ENCODE peak calls at places on chromosomes 6 and 20, in eight cellular contexts. S is K562, E is GM12878, G is Panc1, Y is upper lobe of left lung, V is GM23338, D is HCT116, F is HepG2. R is an unnamed sample.

GRCh38 chr6:140653985-140654384 is 1279.5 kb upstream of the CITED2 start:
- ATAC-seq in D (no peak), S (no peak), G (no peak), F (no peak), Y (no peak), E (no peak), V (no peak), R (no peak)

GRCh38 chr6:51788121-51788520 is 299.3 kb downstream of the PKHD1 start:
- ATAC-seq in E (no peak), V (no peak), S (no peak), D (no peak), F (no peak), Y (no peak), G (no peak), R (no peak)

GRCh38 chr6:74065713-74066112 is 369.7 kb downstream of the CD109 start:
- ATAC-seq in S (no peak), V (no peak), Y (no peak), G (no peak), D (no peak), F (no peak), E (no peak), R (no peak)

GRCh38 chr6:21971540-21971939 is 325.3 kb downstream of the PRL start:
- ATAC-seq in Y (no peak), E (no peak), D (no peak), G (no peak), V (peak; percentile 69), F (no peak), S (peak; percentile 95), R (no peak)

GRCh38 chr6:117375446-117375845 is 50.3 kb downstream of the ROS1 start:
- ATAC-seq in E (no peak), S (no peak), Y (no peak), V (no peak), D (no peak), G (no peak), F (no peak), R (no peak)

GRCh38 chr20:843908-844307 is 10.4 kb downstream of the FAM110A start:
- ATAC-seq in F (no peak), V (no peak), D (no peak), S (no peak), G (no peak), Y (no peak), E (no peak), R (no peak)

GRCh38 chr6:24974182-24975171 is 38.7 kb upstream of the RIPOR2 start:
- ATAC-seq in G (no peak), D (no peak), E (peak; percentile 95), Y (no peak), S (no peak), V (no peak), F (no peak), R (no peak)

GRCh38 chr6:108727966-108728730 is 120.1 kb upstream of the ARMC2 start:
- ATAC-seq in E (no peak), F (no peak), V (no peak), G (peak; percentile 37), D (no peak), Y (no peak), S (peak; percentile 48), R (no peak)

GRCh38 chr6:165705941-165706340 is 42.9 kb upstream of the PDE10A start:
- ATAC-seq in F (no peak), D (no peak), Y (no peak), S (no peak), G (no peak), E (no peak), V (no peak), R (no peak)

GRCh38 chr20:4100679-4101078 is 85.3 kb upstream of the RNF24 start:
- ATAC-seq in Y (no peak), E (no peak), G (peak; percentile 52), V (no peak), D (no peak), S (no peak), F (no peak), R (no peak)

GRCh38 chr6:55665224-55665587 is 86.2 kb upstream of the HMGCLL1 start:
- ATAC-seq in V (no peak), G (no peak), Y (no peak), F (no peak), S (no peak), E (no peak), D (no peak), R (no peak)

GRCh38 chr6:25062070-25062811 is 126.5 kb upstream of the RIPOR2 start:
- ATAC-seq in Y (no peak), E (no peak), F (no peak), V (no peak), S (no peak), D (no peak), G (no peak), R (no peak)

GRCh38 chr6:168215121-168215808 is 104.3 kb downstream of the DACT2 start:
- ATAC-seq in E (no peak), Y (no peak), S (no peak), G (no peak), V (no peak), F (no peak), D (no peak), R (no peak)

GRCh38 chr6:35262596-35262995 is 3.1 kb downstream of the ZNF76 start:
- ATAC-seq in E (no peak), F (no peak), S (no peak), G (no peak), Y (no peak), D (no peak), V (no peak), R (no peak)

GRCh38 chr6:35259194-35259945 is at the start of gene ZNF76:
- ATAC-seq in Y (peak; percentile 96), S (peak; percentile 92), E (peak; percentile 90), V (peak; percentile 83), D (peak; percentile 94), F (peak; percentile 90), G (peak; percentile 98), R (peak; percentile 96)

GRCh38 chr6:35258858-35259193 is 709 bp upstream of the ZNF76 start:
- ATAC-seq in Y (peak; percentile 23), G (peak; percentile 43), D (peak; percentile 32), F (peak; percentile 72), S (peak; percentile 62), V (peak; percentile 27), E (peak; percentile 23), R (peak; percentile 16)

GRCh38 chr6:35259946-35260626 is 551 bp downstream of the ZNF76 start:
- ATAC-seq in D (peak; percentile 62), Y (peak; percentile 85), V (peak; percentile 75), G (peak; percentile 82), F (peak; percentile 63), E (peak; percentile 80), S (peak; percentile 78), R (peak; percentile 59)

DNA sequence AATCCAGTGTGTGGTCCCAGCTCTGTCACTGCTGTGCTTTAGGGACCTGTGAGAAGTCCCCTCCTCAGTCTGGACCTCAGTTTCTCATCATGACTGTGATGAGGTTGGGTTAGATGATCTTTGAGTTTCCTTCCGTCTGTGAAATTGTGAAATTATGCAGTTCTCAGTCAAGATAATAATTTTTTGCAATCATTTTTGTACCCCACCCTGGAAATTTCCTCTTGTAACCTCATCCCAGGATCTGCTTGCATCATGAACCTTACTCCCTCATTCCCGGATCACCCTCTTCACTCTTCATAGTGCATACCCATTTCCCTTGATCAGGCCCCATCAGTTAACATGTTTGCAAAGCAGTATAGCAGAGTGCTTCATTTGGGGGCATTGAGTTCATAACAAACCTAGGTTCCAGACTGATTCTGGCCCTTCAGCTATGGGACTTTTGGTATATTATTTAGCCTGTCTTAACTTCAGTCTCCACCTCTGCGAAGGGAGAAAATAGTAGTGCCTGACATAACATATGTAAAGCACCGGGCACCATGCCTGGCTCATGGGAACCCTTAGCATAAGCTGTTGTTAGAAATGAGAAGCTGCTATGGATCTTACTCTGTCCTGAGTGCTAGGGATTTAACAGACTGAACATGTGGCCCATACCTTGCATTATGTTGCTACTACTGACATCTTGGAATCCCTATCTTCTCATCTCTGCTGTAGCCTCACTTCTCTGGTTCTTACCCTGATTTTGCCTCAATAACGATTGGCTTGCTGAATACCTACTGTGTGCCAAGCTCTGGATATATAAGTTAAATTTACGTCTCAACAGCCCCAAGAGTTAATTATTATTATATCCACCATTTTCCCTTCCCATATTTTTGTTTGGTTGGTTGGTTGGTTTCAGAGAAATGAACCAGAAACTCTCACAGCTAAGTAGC is 1.4 kb downstream of the ZNF76 start:
- ATAC-seq in F (no peak), Y (no peak), S (no peak), E (no peak), V (no peak), D (no peak), G (no peak), R (peak; percentile 3)
- H3K4me3 ChIP-seq in F (peak overlapping the region; percentile 97), Y (no peak overlapping the region), S (peak overlapping the region; percentile 79), E (peak overlapping the region; percentile 70), V (peak overlapping the region; percentile 84), D (peak overlapping the region; percentile 68), G (peak overlapping the region; percentile 74), R (peak overlapping the region; percentile 88)

GRCh38 chr6:161242779-161243693 is 30.8 kb downstream of the AGPAT4 start:
- ATAC-seq in Y (peak; percentile 71), E (no peak), F (no peak), V (peak; percentile 91), D (no peak), G (peak; percentile 30), S (peak; percentile 42), R (peak; percentile 63)
- TF ChIP-seq POLR2AphosphoS5 in Y (no peak), E (no peak), F (no peak), V (no peak), D (no peak), G (no peak), S (no peak), R (no peak)

DNA sequence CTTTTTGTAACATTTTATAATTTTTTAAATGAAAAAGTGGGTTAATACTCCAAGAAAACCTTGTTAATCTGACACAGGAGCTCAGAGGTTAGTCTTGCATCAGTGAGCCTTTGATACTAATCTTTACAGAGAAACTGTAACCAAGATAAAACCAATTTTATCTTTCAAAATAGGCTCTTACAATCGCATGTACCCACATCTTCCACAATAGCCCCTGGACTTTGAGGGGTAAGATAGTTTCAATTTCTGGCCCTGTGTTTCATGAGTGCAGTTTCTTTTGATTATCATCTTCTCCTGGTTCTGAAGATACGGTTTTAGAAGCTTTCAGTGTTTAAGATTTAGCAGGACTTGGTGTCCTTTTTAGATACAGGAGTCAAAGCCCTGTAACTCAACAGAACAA is 34.5 kb upstream of the MAS1L start:
- ATAC-seq in F (no peak), V (no peak), D (no peak), Y (no peak), G (no peak), S (no peak), E (no peak), R (no peak)
- H3K27ac ChIP-seq in F (no peak overlapping the region), V (no peak overlapping the region), D (no peak overlapping the region), Y (no peak overlapping the region), G (no peak overlapping the region), S (no peak overlapping the region), E (no peak overlapping the region), R (no peak overlapping the region)

GRCh38 chr20:60035486-60035885 is 77.3 kb downstream of the CDH26 start:
- ATAC-seq in V (no peak), S (no peak), G (no peak), F (no peak), E (no peak), Y (no peak), D (no peak), R (no peak)

GRCh38 chr20:60038400-60038799 is 80.2 kb downstream of the CDH26 start:
- ATAC-seq in E (no peak), D (no peak), Y (no peak), S (no peak), G (no peak), V (no peak), F (peak; percentile 40), R (no peak)

GRCh38 chr20:60034231-60035110 is 76.2 kb downstream of the CDH26 start:
- ATAC-seq in E (no peak), S (no peak), D (no peak), F (peak; percentile 67), G (no peak), Y (no peak), V (peak; percentile 32), R (no peak)

GRCh38 chr20:60037120-60037499 is 78.9 kb downstream of the CDH26 start:
- ATAC-seq in D (peak; percentile 90), V (peak; percentile 71), F (peak; percentile 71), E (no peak), Y (no peak), G (no peak), S (no peak), R (no peak)

GRCh38 chr20:60036346-60037119 is 78.3 kb downstream of the CDH26 start:
- ATAC-seq in Y (no peak), G (no peak), D (no peak), E (no peak), F (no peak), S (no peak), V (no peak), R (no peak)
- H3K4me3 ChIP-seq in Y (no peak overlapping the region), G (no peak overlapping the region), D (no peak overlapping the region), E (no peak overlapping the region), F (no peak overlapping the region), S (no peak overlapping the region), V (no peak overlapping the region), R (no peak overlapping the region)